ENCODE peak calls at places on chromosome 14, in four cellular contexts. G, T, R and B are unnamed samples.

GRCh38 chr14:104984056-104984894 is 1.3 kb upstream of the CLBA1 start:
- DNase-seq in G (no peak), T (no peak), R (no peak), B (no peak)

GRCh38 chr14:103869406-103870143 is 22.2 kb upstream of the PPP1R13B start:
- DNase-seq in G (no peak), T (no peak), R (no peak), B (no peak)

GRCh38 chr14:58151701-58152568 is at the start of gene ARMH4:
- DNase-seq in G (peak), T (peak), R (peak), B (peak)

GRCh38 chr14:89807905-89808304 is 146.6 kb downstream of the EFCAB11 start:
- DNase-seq in G (no peak), T (no peak), R (no peak), B (no peak)

GRCh38 chr14:30553311-30553989 is 5.5 kb upstream of the G2E3 start:
- DNase-seq in G (peak), T (peak), R (peak), B (peak)

GRCh38 chr14:71739273-71739990 is 192.8 kb upstream of the RGS6 start:
- DNase-seq in G (peak), T (no peak), R (peak), B (peak)

GRCh38 chr14:56150645-56151345 is 32.6 kb downstream of the PELI2 start:
- DNase-seq in G (no peak), T (peak), R (no peak), B (no peak)

GRCh38 chr14:99878563-99878962 is 85.3 kb downstream of the EML1 start:
- DNase-seq in G (no peak), T (no peak), R (no peak), B (no peak)

GRCh38 chr14:39109893-39110715 is 4.0 kb upstream of the GEMIN2 start:
- DNase-seq in G (no peak), T (no peak), R (no peak), B (no peak)

GRCh38 chr14:24311837-24312615 is 724 bp downstream of the LTB4R start:
- DNase-seq in G (no peak), T (no peak), R (peak), B (peak)

GRCh38 chr14:24080888-24081738 is 9.8 kb downstream of the CPNE6 start:
- DNase-seq in G (peak), T (peak), R (peak), B (peak)

GRCh38 chr14:50874842-50875241 is 3.0 kb downstream of the ABHD12B start:
- DNase-seq in G (no peak), T (no peak), R (no peak), B (no peak)

GRCh38 chr14:94009767-94010166 is 12.7 kb downstream of the CCDC197 start:
- DNase-seq in G (peak), T (peak), R (peak), B (peak)

GRCh38 chr14:68796418-68797101 is 3.7 kb upstream of the ZFP36L1 start:
- DNase-seq in G (no peak), T (no peak), R (no peak), B (peak)

GRCh38 chr14:104473244-104473565 is 106.4 kb upstream of the C14orf180 start:
- DNase-seq in G (no peak), T (no peak), R (no peak), B (no peak)

GRCh38 chr14:52729925-52730707 is at the start of gene STYX:
- DNase-seq in G (peak), T (peak), R (peak), B (peak)

GRCh38 chr14:40368314-40368713 is 936.1 kb upstream of the FBXO33 start:
- DNase-seq in G (no peak), T (no peak), R (no peak), B (peak)

GRCh38 chr14:67187826-67188225 is 1.4 kb upstream of the GARIN2 start:
- DNase-seq in G (peak), T (no peak), R (peak), B (peak)

GRCh38 chr14:76937181-76938091 is 91.1 kb downstream of the IRF2BPL start:
- DNase-seq in G (peak), T (no peak), R (peak), B (no peak)

GRCh38 chr14:94932589-94932988 is 162.7 kb upstream of the GSC start:
- DNase-seq in G (no peak), T (no peak), R (no peak), B (no peak)

GRCh38 chr14:54220122-54220691 is 176.6 kb upstream of the CDKN3 start:
- DNase-seq in G (no peak), T (no peak), R (no peak), B (no peak)

GRCh38 chr14:73895939-73896338 is 9.3 kb downstream of the ZNF410 start:
- DNase-seq in G (no peak), T (no peak), R (no peak), B (no peak)

GRCh38 chr14:81211844-81212243 is 8.9 kb downstream of the GTF2A1 start:
- DNase-seq in G (no peak), T (peak), R (peak), B (peak)

GRCh38 chr14:78667141-78667540 is 497.0 kb downstream of the NRXN3 start:
- DNase-seq in G (no peak), T (no peak), R (no peak), B (no peak)

DNA sequence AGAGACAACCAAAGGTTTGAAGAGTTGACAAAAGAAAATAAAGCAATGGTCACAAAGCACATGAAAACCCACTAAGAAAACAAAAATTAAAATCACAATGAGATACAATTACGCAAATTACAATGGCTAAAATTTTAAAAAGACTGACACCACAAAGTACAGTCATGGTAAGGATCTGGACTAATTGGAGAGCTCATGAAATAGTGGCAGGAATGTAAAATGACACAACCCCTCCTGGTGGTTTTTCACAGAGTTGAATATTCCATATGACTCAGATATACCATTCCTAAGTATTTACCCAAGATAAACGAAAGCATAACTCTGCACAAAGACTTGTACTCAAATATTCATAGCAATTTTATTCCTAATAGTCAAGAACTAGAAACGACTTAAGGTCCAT is 65.9 kb downstream of the NOVA1 start:
- DNase-seq in G (peak), T (no peak), R (peak), B (peak)
- TF ChIP-seq CTCF in G (no peak), T (no peak), R (peak), B (peak)

DNA sequence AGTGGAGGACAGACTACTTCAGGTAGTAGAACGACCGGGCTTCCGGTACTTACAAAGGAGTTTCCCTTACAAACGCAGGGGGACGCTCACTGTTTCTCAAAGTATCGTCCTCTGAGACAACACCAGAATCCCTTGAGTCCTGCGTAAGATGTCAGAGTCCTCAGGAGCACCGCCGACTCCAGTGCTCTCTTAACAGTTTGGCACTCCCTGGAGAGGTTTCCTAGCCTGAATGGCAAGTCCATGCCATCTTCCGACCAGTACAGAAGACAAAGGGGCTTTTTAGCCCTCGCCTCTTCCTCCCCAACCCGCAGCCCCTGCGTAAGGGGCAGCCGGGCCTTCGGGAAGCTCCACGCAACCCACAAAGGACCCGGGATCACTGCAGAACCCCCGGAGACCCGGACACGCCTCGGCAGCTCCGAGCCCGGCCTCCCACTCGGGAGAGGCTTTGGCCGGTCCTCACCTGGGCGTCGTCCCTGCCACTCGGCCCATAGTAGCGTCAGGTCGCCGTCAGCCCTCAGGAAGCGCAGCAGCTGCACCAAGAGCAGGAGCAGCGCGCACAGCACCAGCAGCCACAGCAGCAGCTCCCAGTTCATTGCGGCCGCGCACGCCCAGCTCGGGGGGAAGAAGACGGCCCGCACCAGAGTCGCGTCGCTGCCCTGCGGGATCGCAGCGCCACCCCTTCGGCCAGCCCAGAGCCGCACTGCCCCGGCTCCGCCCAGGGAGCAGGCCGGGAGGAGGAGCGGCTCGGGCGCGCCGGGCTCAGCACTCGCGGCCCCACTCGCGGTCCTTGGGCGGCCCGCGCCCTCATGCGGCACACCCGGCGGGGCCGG is at the start of gene DHRS7:
- DNase-seq in G (peak), T (peak), R (peak), B (peak)
- TF ChIP-seq CTCF in G (peak), T (no peak), R (no peak), B (peak)

DNA sequence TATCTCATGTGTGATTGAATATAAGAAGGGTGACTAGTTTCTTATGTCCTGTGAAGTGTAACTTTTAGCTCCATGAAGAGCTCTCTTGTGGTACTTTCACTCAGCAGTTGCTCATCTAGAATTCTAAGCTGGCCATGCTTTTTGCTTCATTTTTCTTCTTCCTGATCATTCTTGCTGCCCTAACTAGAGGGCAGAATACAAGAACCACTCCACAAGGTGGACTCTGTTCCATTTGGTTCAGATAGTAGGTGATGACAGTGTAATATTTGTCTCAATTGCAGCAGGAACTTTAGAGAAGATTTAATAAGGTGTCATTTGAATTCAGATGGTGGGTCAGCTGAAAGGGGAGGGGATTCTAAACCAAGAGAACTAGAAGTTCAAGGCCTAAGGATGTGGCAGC is 17.6 kb downstream of the WDR20 start:
- DNase-seq in G (no peak), T (no peak), R (no peak), B (no peak)
- TF ChIP-seq CTCF in G (no peak), T (no peak), R (no peak), B (no peak)

GRCh38 chr14:60324837-60325236 is 75.8 kb downstream of the PPM1A start:
- DNase-seq in G (no peak), T (no peak), R (no peak), B (no peak)

GRCh38 chr14:60328588-60328987 is 79.6 kb downstream of the PPM1A start:
- DNase-seq in G (no peak), T (no peak), R (no peak), B (no peak)

GRCh38 chr14:60331201-60332045 is 82.4 kb downstream of the PPM1A start:
- DNase-seq in G (no peak), T (peak), R (peak), B (peak)

GRCh38 chr14:60326274-60326673 is 77.3 kb downstream of the PPM1A start:
- DNase-seq in G (no peak), T (no peak), R (no peak), B (no peak)

DNA sequence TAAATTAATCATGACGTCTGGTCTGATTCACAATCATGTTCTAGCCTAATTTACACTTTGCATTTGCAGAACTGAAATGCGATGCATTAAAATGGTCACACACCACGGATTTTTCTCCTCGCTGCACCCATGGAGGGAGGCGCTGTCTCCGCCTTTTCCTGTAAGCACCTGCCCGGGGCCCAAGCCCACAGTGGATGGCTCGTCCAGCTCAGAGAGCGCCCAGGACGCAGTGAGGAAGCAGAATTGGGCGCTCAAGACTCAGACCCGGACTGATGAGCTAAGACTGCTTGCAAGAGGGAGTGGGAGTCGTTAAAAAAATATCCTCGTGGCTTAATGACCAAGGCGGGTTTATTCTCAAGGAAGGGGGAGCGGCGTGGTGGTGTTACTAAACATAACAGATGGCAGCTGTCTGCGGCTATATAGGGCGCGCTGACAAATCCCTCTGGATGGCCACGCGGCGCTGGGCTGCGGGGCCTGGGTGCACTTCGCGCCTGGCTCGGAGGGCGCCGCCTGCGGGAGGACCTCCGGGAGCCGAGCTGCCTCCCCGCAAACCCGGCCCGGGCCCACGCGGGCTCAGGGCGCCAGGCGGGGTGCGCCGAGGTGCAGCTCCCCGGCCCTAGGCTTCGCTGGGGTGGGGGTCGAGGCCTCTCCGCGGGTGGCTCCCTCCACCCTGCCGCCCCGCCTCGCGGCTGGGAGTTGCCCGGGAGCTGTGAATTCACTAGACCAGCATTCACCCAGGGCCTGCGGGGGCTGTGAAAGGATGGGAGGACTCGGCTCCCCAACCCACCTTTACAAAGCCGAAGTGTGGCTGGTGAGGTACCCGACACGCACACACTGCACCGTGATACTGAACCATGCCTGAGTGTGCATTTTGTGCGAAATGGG is 78.7 kb downstream of the PPM1A start:
- DNase-seq in G (no peak), T (peak), R (peak), B (no peak)
- TF ChIP-seq CTCF in G (no peak), T (no peak), R (no peak), B (no peak)

DNA sequence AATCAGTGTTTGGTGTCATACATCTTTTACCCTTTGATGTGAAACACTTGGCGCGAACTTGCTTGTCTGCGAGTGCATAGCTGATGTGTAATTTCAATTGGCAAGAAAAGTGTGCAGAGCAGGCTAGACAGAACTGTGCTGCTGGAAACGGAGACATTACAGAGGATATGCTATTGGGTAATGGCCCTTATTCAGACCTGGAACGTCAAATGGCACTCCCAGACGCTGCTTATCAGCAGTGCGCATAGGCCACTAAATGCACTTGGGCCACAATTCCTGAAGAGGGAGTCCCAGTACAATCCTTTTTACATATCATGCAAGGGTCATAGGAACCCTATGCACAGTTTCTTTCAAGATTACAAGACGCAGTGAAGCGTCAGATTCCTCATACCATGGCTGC is 15.7 kb upstream of the SLC10A1 start:
- DNase-seq in G (no peak), T (no peak), R (peak), B (peak)
- TF ChIP-seq CTCF in G (no peak), T (no peak), R (no peak), B (no peak)

GRCh38 chr14:96257056-96257455 is 1.0 kb downstream of the BDKRB1 start:
- DNase-seq in G (no peak), T (no peak), R (no peak), B (no peak)
- TF ChIP-seq CTCF in G (no peak), T (no peak), R (no peak), B (no peak)

GRCh38 chr14:59314019-59314608 is 125.6 kb downstream of the DAAM1 start:
- DNase-seq in G (no peak), T (no peak), R (peak), B (no peak)
- TF ChIP-seq CTCF in G (no peak), T (no peak), R (no peak), B (no peak)

GRCh38 chr14:75229923-75230792 is 48.5 kb upstream of the FOS start:
- DNase-seq in G (peak), T (peak), R (peak), B (peak)
- TF ChIP-seq CTCF in G (no peak), T (no peak), R (peak), B (peak)

DNA sequence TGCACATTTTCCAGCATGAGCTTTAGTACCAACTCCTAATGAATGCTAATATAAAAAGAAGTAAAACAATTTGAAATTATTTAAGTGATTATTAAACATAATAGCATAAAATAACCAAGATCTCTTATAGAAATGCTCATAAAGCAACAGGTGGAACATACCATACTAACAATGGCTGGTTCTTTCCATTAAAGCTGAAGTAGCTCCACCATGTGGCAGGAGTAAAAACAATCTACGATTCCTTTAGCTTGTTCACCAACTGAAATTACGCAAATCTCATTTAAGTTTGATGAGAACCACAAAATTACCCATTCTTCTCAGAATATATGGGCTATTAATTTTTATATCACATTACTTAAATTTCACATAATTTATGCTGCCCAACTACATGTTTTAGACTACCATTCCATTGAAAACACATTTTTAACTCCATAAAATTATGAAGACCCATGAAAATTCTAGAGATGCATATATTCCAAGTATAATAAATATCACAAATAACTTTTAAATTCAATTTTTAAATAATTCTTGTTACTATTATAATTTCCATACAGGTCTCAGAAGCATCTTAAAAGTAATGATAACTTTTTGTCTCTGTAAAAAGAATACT is 213.6 kb downstream of the DAD1 start:
- DNase-seq in G (peak), T (no peak), R (peak), B (peak)
- TF ChIP-seq CTCF in G (peak), T (no peak), R (peak), B (peak)

GRCh38 chr14:23061995-23062394 is 4.7 kb upstream of the CDH24 start:
- DNase-seq in G (peak), T (no peak), R (peak), B (peak)
- TF ChIP-seq CTCF in G (no peak), T (no peak), R (no peak), B (no peak)